ENCODE peak calls at places on chromosomes 16 and 17, in four cellular contexts. O is K562, X is HepG2, V is GM12878. B is an unnamed sample.

GRCh38 chr17:46950615-46950996 is 27.6 kb downstream of the GOSR2 start:
- DNase-seq in O (no peak), X (no peak), V (no peak), B (no peak)

GRCh38 chr16:27324851-27325301 is 11.1 kb downstream of the IL4R start:
- DNase-seq in O (no peak), X (no peak), V (no peak), B (no peak)

GRCh38 chr17:3005696-3006095 is 57.7 kb downstream of the OR1D5 start:
- DNase-seq in O (no peak), X (no peak), V (no peak), B (no peak)

GRCh38 chr17:31427684-31428083 is 36.2 kb downstream of the RAB11FIP4 start:
- DNase-seq in O (no peak), X (no peak), V (no peak), B (no peak)

GRCh38 chr16:69057400-69058378 is 47.8 kb upstream of the HAS3 start:
- DNase-seq in O (no peak), X (no peak), V (peak), B (no peak)

GRCh38 chr16:11180489-11180888 is 75.5 kb downstream of the SOCS1 start:
- DNase-seq in O (no peak), X (no peak), V (no peak), B (no peak)

GRCh38 chr17:4576729-4577322 is 7.5 kb upstream of the SMTNL2 start:
- DNase-seq in O (no peak), X (peak), V (no peak), B (no peak)

GRCh38 chr17:40022961-40023541 is 7.8 kb downstream of the CSF3 start:
- DNase-seq in O (no peak), X (no peak), V (no peak), B (no peak)

GRCh38 chr16:85750827-85751641 is at the start of gene C16orf74:
- DNase-seq in O (peak), X (no peak), V (no peak), B (peak)

GRCh38 chr17:40303009-40303657 is 5.8 kb upstream of the RARA start:
- DNase-seq in O (peak), X (peak), V (no peak), B (peak)

GRCh38 chr17:81523139-81524062 is 4.8 kb upstream of the FSCN2 start:
- DNase-seq in O (peak), X (peak), V (no peak), B (peak)

GRCh38 chr17:79994602-79995001 is 41.1 kb downstream of the TBC1D16 start:
- DNase-seq in O (no peak), X (no peak), V (no peak), B (no peak)

GRCh38 chr16:74448990-74449389 is 27.7 kb upstream of the CLEC18B start:
- DNase-seq in O (no peak), X (no peak), V (no peak), B (no peak)

GRCh38 chr16:2985893-2986355 is 5.7 kb upstream of the PKMYT1 start:
- DNase-seq in O (no peak), X (no peak), V (no peak), B (no peak)

GRCh38 chr16:51049276-51049675 is 101.8 kb downstream of the SALL1 start:
- DNase-seq in O (no peak), X (no peak), V (no peak), B (no peak)

GRCh38 chr17:52136173-52136572 is 22.3 kb downstream of the CA10 start:
- DNase-seq in O (no peak), X (no peak), V (no peak), B (no peak)
- TF ChIP-seq BHLHE40 in O (no peak), X (no peak), V (no peak), B (no peak)

GRCh38 chr17:16486373-16487250 is 5.4 kb downstream of the LRRC75A start:
- DNase-seq in O (no peak), X (no peak), V (no peak), B (no peak)
- TF ChIP-seq SP1 in O (no peak), X (no peak), V (no peak), B (no peak)

GRCh38 chr16:88956546-88957455 is 20.2 kb downstream of the CBFA2T3 start:
- DNase-seq in O (no peak), X (no peak), V (no peak), B (no peak)
- TF ChIP-seq BHLHE40 in O (no peak), X (no peak), V (no peak), B (no peak)

GRCh38 chr17:8123695-8124349 is at the start of gene HES7:
- DNase-seq in O (no peak), X (no peak), V (no peak), B (no peak)

GRCh38 chr17:8121531-8122390 is 2.1 kb downstream of the HES7 start:
- DNase-seq in O (peak), X (no peak), V (no peak), B (no peak)

GRCh38 chr17:8124350-8125195 is 667 bp upstream of the HES7 start:
- DNase-seq in O (no peak), X (no peak), V (no peak), B (no peak)

GRCh38 chr17:8122391-8122922 is 1.4 kb downstream of the HES7 start:
- DNase-seq in O (no peak), X (no peak), V (no peak), B (no peak)

GRCh38 chr17:8122923-8123694 is 797 bp downstream of the HES7 start:
- DNase-seq in O (no peak), X (no peak), V (no peak), B (no peak)
- TF ChIP-seq SP1 in O (no peak), X (no peak), V (no peak), B (no peak)

GRCh38 chr17:15946611-15947120 is 1.7 kb downstream of the ADORA2B start:
- DNase-seq in O (no peak), X (no peak), V (no peak), B (no peak)
- TF ChIP-seq BHLHE40 in O (no peak), X (no peak), V (no peak), B (no peak)

GRCh38 chr16:48942996-48943395 is 333.0 kb upstream of the N4BP1 start:
- DNase-seq in O (no peak), X (no peak), V (no peak), B (no peak)
- TF ChIP-seq SP1 in O (no peak), X (no peak), V (no peak), B (no peak)

GRCh38 chr17:83054518-83055125 is 24.8 kb upstream of the METRNL start:
- DNase-seq in O (no peak), X (no peak), V (no peak), B (no peak)
- TF ChIP-seq BHLHE40 in O (no peak), X (no peak), V (no peak), B (no peak)

GRCh38 chr16:397736-398332 is 835 bp downstream of the NME4 start:
- DNase-seq in O (no peak), X (peak), V (no peak), B (peak)
- TF ChIP-seq SP1 in O (peak), X (no peak), V (no peak), B (no peak)

GRCh38 chr16:48220891-48221290 is 23.2 kb upstream of the LONP2 start:
- DNase-seq in O (no peak), X (no peak), V (no peak), B (no peak)
- TF ChIP-seq BHLHE40 in O (no peak), X (no peak), V (no peak), B (no peak)